ENCODE peak calls at places on chromosomes 6 and 20, in ten cellular contexts. E, U, L, N, X, J, D, Q, S and H are unnamed samples.
A peak's percentile ranks its signal among the peaks of the same experiment; 100 is the strongest.

GRCh38 chr20:50399917-50400704 is 110.1 kb upstream of the PTPN1 start:
- DNase-seq in L (no peak), U (no peak), D (no peak), S (no peak), J (no peak), X (no peak), E (no peak), Q (no peak), N (no peak), H (no peak)

GRCh38 chr20:45100563-45101245 is at the start of gene KCNS1:
- DNase-seq in J (no peak), X (no peak), N (peak; percentile 60), D (peak; percentile 81), Q (no peak), S (no peak), E (no peak), U (peak; percentile 53), L (no peak), H (no peak)

GRCh38 chr6:151440930-151441329 is 11.0 kb downstream of the RMND1 start:
- DNase-seq in S (no peak), U (no peak), N (no peak), E (no peak), J (peak; percentile 45), D (no peak), Q (no peak), X (peak; percentile 26), L (no peak), H (no peak)

GRCh38 chr20:47875302-47876025 is 90.2 kb upstream of the SULF2 start:
- DNase-seq in Q (no peak), D (no peak), N (peak; percentile 23), E (no peak), J (no peak), U (no peak), S (no peak), X (no peak), L (no peak), H (no peak)

GRCh38 chr6:153568601-153569000 is 437.5 kb upstream of the RGS17 start:
- DNase-seq in S (no peak), E (no peak), U (no peak), Q (no peak), X (no peak), D (no peak), L (no peak), J (no peak), N (no peak), H (no peak)

GRCh38 chr20:32743237-32744112 is at the start of gene COMMD7:
- DNase-seq in L (peak; percentile 36), S (peak; percentile 83), E (no peak), N (peak; percentile 79), U (peak; percentile 66), D (peak; percentile 63), Q (peak; percentile 63), J (peak; percentile 33), X (peak; percentile 75), H (peak; percentile 77)

GRCh38 chr6:150403458-150404245 is 34.8 kb downstream of the IYD start:
- DNase-seq in S (no peak), E (peak; percentile 13), U (no peak), Q (no peak), J (peak; percentile 14), D (peak; percentile 32), N (no peak), X (no peak), L (peak; percentile 12), H (no peak)

GRCh38 chr6:164359036-164359435 is 944.5 kb downstream of the QKI start:
- DNase-seq in Q (no peak), S (no peak), E (no peak), N (no peak), D (no peak), J (no peak), L (no peak), U (no peak), X (no peak), H (no peak)

GRCh38 chr6:33589723-33590530 is 9.9 kb upstream of the BAK1 start:
- DNase-seq in Q (no peak), L (peak; percentile 42), X (peak; percentile 49), J (peak; percentile 48), N (peak; percentile 71), D (peak; percentile 82), E (no peak), S (peak; percentile 72), U (peak; percentile 64), H (peak; percentile 47)

GRCh38 chr6:40966860-40967259 is 72.2 kb downstream of the UNC5CL start:
- DNase-seq in S (no peak), D (no peak), N (no peak), Q (no peak), J (no peak), U (no peak), E (no peak), X (no peak), L (no peak), H (no peak)

GRCh38 chr6:38110407-38111025 is 291.0 kb downstream of the ZFAND3 start:
- DNase-seq in L (peak; percentile 96), Q (no peak), X (no peak), S (no peak), J (peak; percentile 61), D (no peak), U (no peak), E (peak; percentile 68), N (no peak), H (no peak)

GRCh38 chr20:24994470-24995368 is 2.2 kb upstream of the APMAP start:
- DNase-seq in U (peak; percentile 72), Q (peak; percentile 75), X (peak; percentile 88), E (peak; percentile 81), J (peak; percentile 94), S (peak; percentile 89), N (peak; percentile 86), D (peak; percentile 82), L (peak; percentile 60), H (peak; percentile 79)

GRCh38 chr20:30376767-30377658 is 880.5 kb upstream of the DEFB115 start:
- DNase-seq in U (no peak), J (peak; percentile 63), Q (peak; percentile 90), N (no peak), S (peak; percentile 90), E (peak; percentile 64), X (peak; percentile 85), D (peak; percentile 82), L (peak; percentile 55), H (peak; percentile 91)

GRCh38 chr6:154157082-154157481 is 118.0 kb downstream of the OPRM1 start:
- DNase-seq in N (no peak), E (no peak), Q (no peak), J (no peak), S (peak; percentile 35), X (peak; percentile 27), U (no peak), D (no peak), L (no peak), H (peak; percentile 39)

GRCh38 chr6:41546866-41547798 is 951 bp downstream of the FOXP4 start:
- DNase-seq in X (peak; percentile 23), E (no peak), Q (peak; percentile 36), N (peak; percentile 63), J (no peak), D (peak; percentile 55), L (peak; percentile 12), U (no peak), S (peak; percentile 64), H (peak; percentile 35)

GRCh38 chr6:23055523-23055922 is 486.2 kb downstream of the HDGFL1 start:
- DNase-seq in L (no peak), J (no peak), N (no peak), Q (no peak), U (no peak), D (no peak), E (no peak), S (no peak), X (no peak), H (no peak)

GRCh38 chr6:45650527-45651135 is 272.9 kb upstream of the SUPT3H start:
- DNase-seq in L (no peak), D (no peak), J (no peak), E (no peak), N (no peak), U (no peak), X (no peak), Q (no peak), S (no peak), H (no peak)